ENCODE peak calls at places on chromosomes 6 and 20, in nine cellular contexts. S is heart right ventricle; C is neural crest cell; N is fibroblast of mammary gland; M is stimulated activated CD8-positive, alpha-beta memory T cell treated with anti-CD3 and anti-CD28 coated beads, Interleukin-2, amount 100 ng/mL, for 48 hours; H is RCC 7860; Y is uterus; A is head of caudate nucleus; Q is midbrain. Z is an unnamed sample.

GRCh38 chr6:26251354-26252081 is 113.5 kb upstream of the BTN3A2 start:
- DNase-seq in A (no peak), Y (peak), C (peak), Q (peak), M (peak), S (peak), H (peak), N (peak), Z (peak)

GRCh38 chr6:169571123-169571962 is 130.5 kb downstream of the WDR27 start:
- DNase-seq in M (no peak), Y (no peak), Q (no peak), H (peak), C (no peak), S (no peak), N (peak), A (no peak), Z (no peak)

GRCh38 chr20:20665200-20665599 is 47.2 kb downstream of the RALGAPA2 start:
- DNase-seq in Y (no peak), H (no peak), Q (no peak), S (no peak), M (no peak), N (no peak), C (no peak), A (no peak), Z (no peak)

GRCh38 chr6:170075659-170076223 is 215.1 kb downstream of the DLL1 start:
- DNase-seq in Y (no peak), M (no peak), S (no peak), H (no peak), A (no peak), Q (no peak), N (no peak), C (no peak), Z (no peak)

GRCh38 chr6:145735356-145736165 is at the start of gene EPM2A:
- DNase-seq in C (peak), H (peak), A (peak), S (peak), Q (peak), Y (peak), M (peak), N (peak), Z (peak)

GRCh38 chr6:11738681-11739375 is 39.8 kb downstream of the ADTRP start:
- DNase-seq in Q (no peak), S (no peak), A (no peak), H (no peak), N (no peak), C (no peak), Y (no peak), M (no peak), Z (no peak)

GRCh38 chr6:57075092-57075491 is 14.9 kb upstream of the ZNF451 start:
- DNase-seq in C (no peak), S (no peak), H (no peak), N (no peak), M (no peak), Y (no peak), A (no peak), Q (no peak), Z (no peak)

GRCh38 chr6:109406196-109406595 is 23.9 kb upstream of the CD164 start:
- DNase-seq in N (peak), H (no peak), A (no peak), Q (no peak), C (no peak), M (no peak), Y (no peak), S (no peak), Z (no peak)

GRCh38 chr20:58219342-58219700 is 9.1 kb downstream of the ANKRD60 start:
- DNase-seq in N (peak), Q (no peak), A (no peak), M (no peak), C (no peak), S (no peak), Y (no peak), H (peak), Z (no peak)

GRCh38 chr6:18352842-18353241 is 34.3 kb upstream of the RNF144B start:
- DNase-seq in S (no peak), Q (no peak), N (no peak), A (no peak), M (no peak), H (no peak), Y (no peak), C (no peak), Z (no peak)

GRCh38 chr6:116511424-116512131 is at the start of gene CALHM5:
- DNase-seq in C (no peak), S (peak), H (peak), N (peak), Q (peak), M (no peak), A (no peak), Y (peak), Z (no peak)

GRCh38 chr20:58192567-58192966 is 35.9 kb downstream of the ANKRD60 start:
- DNase-seq in Q (no peak), M (no peak), S (no peak), H (no peak), Y (no peak), C (no peak), N (no peak), A (no peak), Z (no peak)

GRCh38 chr6:164133095-164133494 is 718.6 kb downstream of the QKI start:
- DNase-seq in C (no peak), Q (no peak), S (no peak), A (no peak), N (peak), M (no peak), H (peak), Y (no peak), Z (no peak)

GRCh38 chr6:18242062-18242851 is 22.1 kb downstream of the DEK start:
- DNase-seq in A (no peak), H (peak), C (no peak), N (peak), Q (no peak), S (no peak), Y (peak), M (no peak), Z (no peak)